ENCODE peak calls at places on chromosomes 16 and 17, in four cellular contexts. G is HEK293T, E is K562, F is GM12878. Q is an unnamed sample.

GRCh38 chr16:71387045-71387871 is 28.7 kb downstream of the CALB2 start:
- DNase-seq in E (no peak), G (no peak), F (no peak), Q (no peak)

GRCh38 chr17:4947411-4948165 is 742 bp downstream of the PFN1 start:
- DNase-seq in F (no peak), E (peak; percentile 67), G (peak; percentile 40), Q (peak; percentile 50)

GRCh38 chr17:4573115-4573514 is 11.2 kb upstream of the SMTNL2 start:
- DNase-seq in F (no peak), E (no peak), G (no peak), Q (no peak)

GRCh38 chr16:80580109-80580832 is 39.5 kb downstream of the DYNLRB2 start:
- DNase-seq in G (no peak), E (no peak), F (peak; percentile 89), Q (no peak)

GRCh38 chr16:12271006-12271405 is 294.5 kb downstream of the SNX29 start:
- DNase-seq in G (peak; percentile 75), E (peak; percentile 50), F (no peak), Q (peak; percentile 52)

GRCh38 chr16:88306860-88307545 is 75.8 kb upstream of the ZNF469 start:
- DNase-seq in G (no peak), F (no peak), E (no peak), Q (peak; percentile 37)

GRCh38 chr16:9797306-9797705 is 384.9 kb downstream of the GRIN2A start:
- DNase-seq in F (no peak), G (no peak), E (no peak), Q (peak; percentile 13)

GRCh38 chr16:86471896-86472295 is 38.4 kb upstream of the FOXF1 start:
- DNase-seq in F (no peak), E (no peak), G (no peak), Q (no peak)

GRCh38 chr17:5583426-5584382 is 605 bp downstream of the NLRP1 start:
- DNase-seq in E (no peak), F (no peak), G (no peak), Q (no peak)

GRCh38 chr17:36608794-36609497 is 7.6 kb downstream of the MRM1 start:
- DNase-seq in G (no peak), E (peak; percentile 73), F (no peak), Q (no peak)

GRCh38 chr17:47864791-47865216 is 13.8 kb upstream of the SP6 start:
- DNase-seq in F (no peak), G (no peak), E (no peak), Q (no peak)

GRCh38 chr17:39926588-39927100 is 757 bp downstream of the ORMDL3 start:
- DNase-seq in G (peak; percentile 22), E (peak; percentile 66), F (no peak), Q (peak; percentile 78)

GRCh38 chr16:65700599-65700998 is 578.7 kb upstream of the CDH11 start:
- DNase-seq in F (no peak), E (no peak), G (no peak), Q (no peak)

GRCh38 chr16:15811778-15812750 is 44.8 kb downstream of the MYH11 start:
- DNase-seq in E (no peak), G (no peak), F (no peak), Q (no peak)

GRCh38 chr16:84198401-84198800 is 7.4 kb downstream of the ADAD2 start:
- DNase-seq in G (no peak), F (no peak), E (no peak), Q (no peak)

GRCh38 chr17:917391-917811 is 62.2 kb downstream of the NXN start:
- DNase-seq in F (no peak), E (no peak), G (no peak), Q (no peak)

GRCh38 chr17:77810536-77810935 is 148.0 kb upstream of the TNRC6C start:
- DNase-seq in F (no peak), E (no peak), G (no peak), Q (no peak)

GRCh38 chr17:21283482-21284318 is 811 bp upstream of the MAP2K3 start:
- DNase-seq in E (no peak), F (no peak), G (no peak), Q (no peak)

GRCh38 chr17:20944014-20944905 is 98.6 kb downstream of the USP22 start:
- DNase-seq in G (peak; percentile 33), E (no peak), F (no peak), Q (peak; percentile 37)

GRCh38 chr16:75267631-75268264 is 16.3 kb upstream of the BCAR1 start:
- DNase-seq in E (no peak), G (no peak), F (no peak), Q (peak; percentile 71)

GRCh38 chr17:30580916-30581315 is 103.7 kb downstream of the GOSR1 start:
- DNase-seq in G (no peak), E (no peak), F (no peak), Q (no peak)

GRCh38 chr17:41551370-41551769 is 20.5 kb downstream of the KRT9 start:
- DNase-seq in F (no peak), E (no peak), G (no peak), Q (no peak)

GRCh38 chr17:35293151-35293837 is 50.4 kb downstream of the SLFN5 start:
- DNase-seq in F (no peak), G (no peak), E (no peak), Q (no peak)

GRCh38 chr16:8923199-8923598 is 40.5 kb downstream of the USP7 start:
- DNase-seq in G (no peak), F (no peak), E (no peak), Q (no peak)

GRCh38 chr16:78396673-78397072 is 297.2 kb downstream of the WWOX start:
- DNase-seq in G (no peak), F (no peak), E (no peak), Q (no peak)

GRCh38 chr17:77491921-77492445 is 351.2 kb downstream of the SEC14L1 start:
- DNase-seq in E (no peak), F (no peak), G (no peak), Q (no peak)

GRCh38 chr16:30155188-30155587 is 28.2 kb upstream of the CORO1A start:
- DNase-seq in G (no peak), F (no peak), E (no peak), Q (no peak)

GRCh38 chr16:54931757-54932660 is 1.3 kb downstream of the IRX5 start:
- DNase-seq in G (no peak), E (no peak), F (no peak), Q (no peak)

GRCh38 chr16:11181889-11182279 is 74.1 kb downstream of the SOCS1 start:
- DNase-seq in G (no peak), F (peak; percentile 64), E (no peak), Q (no peak)
- TF ChIP-seq FOXK2 in G (no peak), F (no peak), E (no peak), Q (no peak)

GRCh38 chr16:26911436-26911835 is 155.3 kb upstream of the C16orf82 start:
- DNase-seq in G (no peak), E (no peak), F (no peak), Q (no peak)
- TF ChIP-seq FOXK2 in G (no peak), E (no peak), F (no peak), Q (no peak)

GRCh38 chr17:73956595-73957465 is 246.6 kb upstream of the RPL38 start:
- DNase-seq in F (no peak), G (peak; percentile 80), E (peak; percentile 75), Q (peak; percentile 56)
- TF ChIP-seq FOXK2 in F (no peak), G (no peak), E (no peak), Q (no peak)

DNA sequence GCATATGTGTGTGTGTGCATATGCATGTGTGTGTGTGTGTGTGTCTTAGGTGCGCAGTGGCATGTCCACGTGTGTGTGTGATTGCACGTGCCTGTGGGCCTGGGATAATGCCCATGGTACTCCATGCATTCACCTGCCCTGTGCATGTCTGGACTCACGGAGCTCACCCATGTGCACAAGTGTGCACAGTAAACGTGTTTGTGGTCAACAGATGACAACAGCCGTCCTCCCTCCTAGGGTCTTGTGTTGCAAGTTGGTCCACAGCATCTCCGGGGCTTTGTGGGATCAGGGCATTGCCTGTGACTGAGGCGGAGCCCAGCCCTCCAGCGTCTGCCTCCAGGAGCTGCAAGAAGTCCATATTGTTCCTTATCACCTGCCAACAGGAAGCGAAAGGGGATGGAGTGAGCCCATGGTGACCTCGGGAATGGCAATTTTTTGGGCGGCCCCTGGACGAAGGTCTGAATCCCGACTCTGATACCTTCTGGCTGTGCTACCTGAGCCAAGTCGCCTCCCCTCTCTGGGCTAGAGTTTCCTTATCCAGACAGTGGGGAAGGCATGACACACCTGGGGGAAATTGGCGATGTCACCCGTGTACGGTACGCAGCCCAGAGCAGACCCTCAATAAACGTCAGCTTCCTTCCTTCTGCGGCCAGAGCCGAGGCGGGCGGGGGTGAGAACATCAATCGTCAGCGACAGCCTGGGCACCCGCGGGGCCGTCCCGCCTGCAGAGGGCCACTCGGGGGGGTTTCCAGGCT is 47.6 kb downstream of the IL21R start:
- DNase-seq in E (no peak), G (no peak), F (no peak), Q (no peak)
- TF ChIP-seq FOXK2 in E (no peak), G (no peak), F (no peak), Q (peak; percentile 21)

DNA sequence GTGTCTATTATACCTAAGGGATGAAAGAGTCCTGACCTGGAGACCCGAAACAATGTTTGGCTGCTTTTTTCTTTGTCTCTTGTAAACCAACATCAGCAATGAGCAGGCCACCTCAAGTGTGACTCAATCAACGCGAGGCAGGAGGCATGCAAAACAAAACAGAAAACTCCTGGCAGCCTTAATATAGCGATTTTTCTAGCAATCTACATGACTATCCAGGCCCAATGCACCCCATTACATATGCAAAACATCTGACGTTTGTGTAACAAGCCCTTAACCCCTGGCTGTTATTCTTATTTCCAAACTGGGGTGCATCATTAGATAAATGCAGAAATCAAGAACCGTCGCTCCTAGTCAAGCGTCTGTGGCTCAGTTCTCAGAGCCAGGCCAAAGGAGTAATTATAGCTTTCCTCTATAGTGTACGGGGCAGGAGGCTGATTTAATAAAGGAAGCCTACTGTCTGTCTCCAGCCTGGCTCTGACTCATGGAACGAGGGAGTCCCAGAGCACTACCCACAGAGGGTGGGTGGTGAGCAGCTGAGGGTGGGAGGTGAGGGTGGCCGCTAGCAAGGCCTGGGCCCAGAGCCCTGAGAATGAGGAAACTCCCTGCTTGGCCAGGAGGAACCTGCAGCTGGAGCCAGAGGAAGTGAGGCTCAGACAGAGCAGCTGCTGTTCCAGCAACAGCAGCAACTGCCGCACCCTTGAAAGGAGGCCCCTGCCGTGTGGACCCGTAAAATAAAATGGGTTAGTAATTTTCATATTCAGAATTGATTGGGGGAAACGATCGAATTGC is 43.9 kb downstream of the CHD9 start:
- DNase-seq in G (no peak), F (peak; percentile 66), E (peak; percentile 53), Q (peak; percentile 48)
- TF ChIP-seq FOXK2 in G (no peak), F (no peak), E (no peak), Q (no peak)

DNA sequence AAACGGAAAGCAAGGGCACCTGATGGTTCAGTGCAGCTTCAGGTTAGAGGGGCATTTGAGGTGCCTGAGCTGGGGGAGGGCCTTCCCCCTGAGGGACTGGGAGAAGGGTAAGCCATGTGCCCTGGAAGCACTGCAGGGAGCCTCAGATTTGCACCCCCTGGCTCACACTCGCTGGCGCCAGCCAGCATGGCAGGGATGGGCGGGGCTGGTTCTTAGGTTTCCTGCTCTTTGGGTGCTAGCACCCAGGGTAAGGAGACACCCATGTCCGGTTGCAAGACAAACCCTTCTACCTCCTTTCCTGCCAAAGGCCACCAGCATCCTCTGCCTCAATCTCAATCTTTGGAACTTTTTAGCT is 2.3 kb upstream of the LIMD2 start:
- DNase-seq in E (no peak), G (no peak), F (no peak), Q (no peak)
- TF ChIP-seq FOXK2 in E (no peak), G (no peak), F (no peak), Q (no peak)

GRCh38 chr16:69186642-69187386 is at the start of gene SNTB2:
- DNase-seq in E (peak; percentile 95), G (peak; percentile 92), F (peak; percentile 95), Q (peak; percentile 92)

GRCh38 chr16:69187387-69187890 is 475 bp downstream of the SNTB2 start:
- DNase-seq in G (peak; percentile 42), E (peak; percentile 49), F (no peak), Q (no peak)

GRCh38 chr16:69190046-69190588 is 3.2 kb downstream of the SNTB2 start:
- DNase-seq in G (no peak), F (no peak), E (no peak), Q (no peak)

GRCh38 chr16:69188716-69189115 is 1.8 kb downstream of the SNTB2 start:
- DNase-seq in G (no peak), F (no peak), E (no peak), Q (no peak)

GRCh38 chr16:69187891-69188451 is 1.0 kb downstream of the SNTB2 start:
- DNase-seq in G (peak; percentile 32), E (peak; percentile 41), F (no peak), Q (peak; percentile 14)
- TF ChIP-seq FOXK2 in G (no peak), E (no peak), F (no peak), Q (no peak)